ENCODE peak calls at places on chromosome 6, in four cellular contexts. One of them, this sample, is unnamed.

GRCh38 chr6:154229796-154230195 is 126.8 kb downstream of the IPCEF1 start:
- DNase-seq in upper lobe of right lung: no peak
- DNase-seq in CD8-positive, alpha-beta T cell: no peak
- DNase-seq in A549: no peak
- DNase-seq in this sample: peak; percentile 45

GRCh38 chr6:54206510-54206909 is 95.3 kb downstream of the MLIP start:
- DNase-seq in A549: no peak
- DNase-seq in CD8-positive, alpha-beta T cell: no peak
- DNase-seq in upper lobe of right lung: no peak
- DNase-seq in this sample: no peak

GRCh38 chr6:12327391-12327790 is 37.2 kb downstream of the EDN1 start:
- DNase-seq in upper lobe of right lung: no peak
- DNase-seq in A549: no peak
- DNase-seq in CD8-positive, alpha-beta T cell: no peak
- DNase-seq in this sample: no peak

GRCh38 chr6:38079537-38079936 is 260.0 kb downstream of the ZFAND3 start:
- DNase-seq in CD8-positive, alpha-beta T cell: no peak
- DNase-seq in A549: no peak
- DNase-seq in upper lobe of right lung: no peak
- DNase-seq in this sample: no peak

GRCh38 chr6:98487612-98488011 is 346.8 kb upstream of the POU3F2 start:
- DNase-seq in A549: no peak
- DNase-seq in CD8-positive, alpha-beta T cell: no peak
- DNase-seq in upper lobe of right lung: no peak
- DNase-seq in this sample: no peak

GRCh38 chr6:13334953-13335352 is 6.6 kb upstream of the TBC1D7 start:
- DNase-seq in upper lobe of right lung: no peak
- DNase-seq in A549: no peak
- DNase-seq in CD8-positive, alpha-beta T cell: no peak
- DNase-seq in this sample: no peak

GRCh38 chr6:170186006-170186908 is 104.6 kb downstream of the DLL1 start:
- DNase-seq in A549: no peak
- DNase-seq in upper lobe of right lung: peak; percentile 48
- DNase-seq in CD8-positive, alpha-beta T cell: no peak
- DNase-seq in this sample: no peak

GRCh38 chr6:133767571-133767970 is 121.3 kb upstream of the TCF21 start:
- DNase-seq in A549: no peak
- DNase-seq in CD8-positive, alpha-beta T cell: no peak
- DNase-seq in upper lobe of right lung: no peak
- DNase-seq in this sample: no peak

GRCh38 chr6:142300758-142301251 is 1.0 kb upstream of the ADGRG6 start:
- DNase-seq in CD8-positive, alpha-beta T cell: no peak
- DNase-seq in upper lobe of right lung: no peak
- DNase-seq in A549: peak; percentile 12
- DNase-seq in this sample: no peak

GRCh38 chr6:14655990-14656640 is 538.5 kb downstream of the CD83 start:
- DNase-seq in CD8-positive, alpha-beta T cell: no peak
- DNase-seq in A549: no peak
- DNase-seq in upper lobe of right lung: no peak
- DNase-seq in this sample: no peak

GRCh38 chr6:45605971-45606370 is 228.2 kb upstream of the SUPT3H start:
- DNase-seq in upper lobe of right lung: no peak
- DNase-seq in A549: no peak
- DNase-seq in CD8-positive, alpha-beta T cell: no peak
- DNase-seq in this sample: no peak

GRCh38 chr6:108874470-108875160 is 26.4 kb downstream of the ARMC2 start:
- DNase-seq in A549: no peak
- DNase-seq in CD8-positive, alpha-beta T cell: no peak
- DNase-seq in upper lobe of right lung: no peak
- DNase-seq in this sample: peak; percentile 68

GRCh38 chr6:134454794-134455193 is 136.9 kb upstream of the SGK1 start:
- DNase-seq in upper lobe of right lung: no peak
- DNase-seq in A549: no peak
- DNase-seq in CD8-positive, alpha-beta T cell: no peak
- DNase-seq in this sample: no peak

GRCh38 chr6:7156666-7157278 is 49.0 kb downstream of the RREB1 start:
- DNase-seq in upper lobe of right lung: no peak
- DNase-seq in A549: no peak
- DNase-seq in CD8-positive, alpha-beta T cell: no peak
- DNase-seq in this sample: no peak

GRCh38 chr6:144955853-144956252 is 670.7 kb downstream of the UTRN start:
- DNase-seq in CD8-positive, alpha-beta T cell: no peak
- DNase-seq in A549: no peak
- DNase-seq in upper lobe of right lung: no peak
- DNase-seq in this sample: no peak

GRCh38 chr6:52640170-52640569 is 30.7 kb upstream of the TMEM14A start:
- DNase-seq in A549: no peak
- DNase-seq in CD8-positive, alpha-beta T cell: no peak
- DNase-seq in upper lobe of right lung: no peak
- DNase-seq in this sample: no peak

GRCh38 chr6:30740540-30740870 is 2.0 kb downstream of the FLOT1 start:
- DNase-seq in upper lobe of right lung: no peak
- DNase-seq in A549: no peak
- DNase-seq in CD8-positive, alpha-beta T cell: no peak
- DNase-seq in this sample: no peak

GRCh38 chr6:156731436-156731835 is 45.7 kb upstream of the ARID1B start:
- DNase-seq in CD8-positive, alpha-beta T cell: no peak
- DNase-seq in upper lobe of right lung: no peak
- DNase-seq in A549: no peak
- DNase-seq in this sample: no peak

GRCh38 chr6:21003780-21004541 is 469.7 kb downstream of the CDKAL1 start:
- DNase-seq in CD8-positive, alpha-beta T cell: no peak
- DNase-seq in upper lobe of right lung: no peak
- DNase-seq in A549: peak; percentile 10
- DNase-seq in this sample: no peak

GRCh38 chr6:31899215-31899614 is 1.7 kb upstream of the EHMT2 start:
- DNase-seq in CD8-positive, alpha-beta T cell: no peak
- DNase-seq in A549: no peak
- DNase-seq in upper lobe of right lung: no peak
- DNase-seq in this sample: no peak

GRCh38 chr6:402901-403658 is 11.5 kb downstream of the IRF4 start:
- DNase-seq in upper lobe of right lung: no peak
- DNase-seq in A549: no peak
- DNase-seq in CD8-positive, alpha-beta T cell: no peak
- DNase-seq in this sample: no peak

GRCh38 chr6:7203939-7204338 is 96.2 kb downstream of the RREB1 start:
- DNase-seq in A549: no peak
- DNase-seq in CD8-positive, alpha-beta T cell: no peak
- DNase-seq in upper lobe of right lung: no peak
- DNase-seq in this sample: no peak

GRCh38 chr6:34027445-34027936 is 118.4 kb downstream of the GRM4 start:
- DNase-seq in upper lobe of right lung: peak; percentile 75
- DNase-seq in A549: peak; percentile 68
- DNase-seq in CD8-positive, alpha-beta T cell: peak; percentile 56
- DNase-seq in this sample: peak; percentile 57

GRCh38 chr6:134178230-134179044 is 126.0 kb upstream of the SLC2A12 start:
- DNase-seq in A549: peak; percentile 75
- DNase-seq in upper lobe of right lung: peak; percentile 84
- DNase-seq in CD8-positive, alpha-beta T cell: peak; percentile 69
- DNase-seq in this sample: peak; percentile 79

GRCh38 chr6:26468829-26469228 is 11.1 kb downstream of the BTN2A1 start:
- DNase-seq in upper lobe of right lung: no peak
- DNase-seq in CD8-positive, alpha-beta T cell: no peak
- DNase-seq in A549: no peak
- DNase-seq in this sample: no peak

GRCh38 chr6:170046786-170047626 is 243.9 kb downstream of the DLL1 start:
- DNase-seq in A549: no peak
- DNase-seq in upper lobe of right lung: peak; percentile 57
- DNase-seq in CD8-positive, alpha-beta T cell: no peak
- DNase-seq in this sample: no peak

GRCh38 chr6:61977951-61978350 is 308.1 kb downstream of the KHDRBS2 start:
- DNase-seq in upper lobe of right lung: no peak
- DNase-seq in CD8-positive, alpha-beta T cell: no peak
- DNase-seq in A549: no peak
- DNase-seq in this sample: no peak

GRCh38 chr6:45637611-45638257 is 260.0 kb upstream of the SUPT3H start:
- DNase-seq in A549: no peak
- DNase-seq in CD8-positive, alpha-beta T cell: no peak
- DNase-seq in upper lobe of right lung: no peak
- DNase-seq in this sample: no peak

GRCh38 chr6:160137130-160137988 is 15.7 kb downstream of the SLC22A1 start:
- DNase-seq in CD8-positive, alpha-beta T cell: no peak
- DNase-seq in upper lobe of right lung: peak; percentile 40
- DNase-seq in A549: no peak
- DNase-seq in this sample: no peak

DNA sequence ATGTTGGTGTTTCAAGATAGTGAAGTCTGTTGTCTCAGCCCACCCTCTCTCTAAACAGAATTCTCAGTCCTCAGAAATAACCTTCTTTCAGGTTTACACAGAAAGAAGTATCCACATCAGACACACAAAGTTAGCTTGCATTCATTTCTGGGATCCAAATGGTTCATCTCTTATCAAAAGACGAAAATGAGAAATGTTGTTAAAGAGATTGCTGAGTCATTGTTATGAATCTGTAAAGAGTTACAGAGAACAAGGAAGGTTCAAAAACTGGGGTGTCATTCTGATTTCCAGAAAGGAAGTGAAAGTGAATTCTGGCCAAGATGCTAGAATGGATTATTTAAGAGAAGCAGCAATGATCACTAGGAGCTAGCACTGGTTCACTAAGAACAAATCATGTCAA is 90.5 kb upstream of the ATXN1 start:
- DNase-seq in CD8-positive, alpha-beta T cell: no peak
- DNase-seq in upper lobe of right lung: no peak
- DNase-seq in A549: no peak
- DNase-seq in this sample: no peak
- H3K4me3 ChIP-seq in CD8-positive, alpha-beta T cell: no peak overlapping the region
- H3K4me3 ChIP-seq in upper lobe of right lung: no peak overlapping the region
- H3K4me3 ChIP-seq in A549: no peak overlapping the region
- H3K4me3 ChIP-seq in this sample: no peak overlapping the region

DNA sequence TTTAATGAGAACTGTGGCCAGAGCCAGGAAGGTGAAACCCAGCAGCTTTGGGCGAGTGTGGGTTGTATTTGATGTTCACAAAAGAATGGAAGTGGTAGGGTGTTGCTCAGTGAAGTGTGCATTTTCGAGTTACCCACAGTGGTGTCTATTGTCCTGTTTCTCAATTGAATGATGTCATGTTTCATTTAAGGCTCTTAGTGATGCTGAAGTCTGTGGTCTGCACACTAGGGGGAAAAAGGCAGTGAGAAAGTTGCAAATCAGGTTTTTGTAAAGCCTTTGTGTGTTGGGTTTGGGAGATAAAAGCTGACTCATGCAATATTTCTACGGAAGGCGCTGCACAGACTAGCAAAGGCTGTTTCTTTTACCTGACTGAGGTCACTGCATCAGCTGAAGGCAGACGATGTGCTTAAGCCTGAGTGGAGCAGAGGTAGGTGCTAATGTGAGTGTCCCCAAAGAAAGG is 121.1 kb downstream of the PLEKHG1 start:
- DNase-seq in A549: no peak
- DNase-seq in CD8-positive, alpha-beta T cell: no peak
- DNase-seq in upper lobe of right lung: no peak
- DNase-seq in this sample: no peak
- H3K27ac ChIP-seq in A549: no peak overlapping the region
- H3K27ac ChIP-seq in CD8-positive, alpha-beta T cell: no peak overlapping the region
- H3K27ac ChIP-seq in upper lobe of right lung: no peak overlapping the region
- H3K27ac ChIP-seq in this sample: no peak overlapping the region

DNA sequence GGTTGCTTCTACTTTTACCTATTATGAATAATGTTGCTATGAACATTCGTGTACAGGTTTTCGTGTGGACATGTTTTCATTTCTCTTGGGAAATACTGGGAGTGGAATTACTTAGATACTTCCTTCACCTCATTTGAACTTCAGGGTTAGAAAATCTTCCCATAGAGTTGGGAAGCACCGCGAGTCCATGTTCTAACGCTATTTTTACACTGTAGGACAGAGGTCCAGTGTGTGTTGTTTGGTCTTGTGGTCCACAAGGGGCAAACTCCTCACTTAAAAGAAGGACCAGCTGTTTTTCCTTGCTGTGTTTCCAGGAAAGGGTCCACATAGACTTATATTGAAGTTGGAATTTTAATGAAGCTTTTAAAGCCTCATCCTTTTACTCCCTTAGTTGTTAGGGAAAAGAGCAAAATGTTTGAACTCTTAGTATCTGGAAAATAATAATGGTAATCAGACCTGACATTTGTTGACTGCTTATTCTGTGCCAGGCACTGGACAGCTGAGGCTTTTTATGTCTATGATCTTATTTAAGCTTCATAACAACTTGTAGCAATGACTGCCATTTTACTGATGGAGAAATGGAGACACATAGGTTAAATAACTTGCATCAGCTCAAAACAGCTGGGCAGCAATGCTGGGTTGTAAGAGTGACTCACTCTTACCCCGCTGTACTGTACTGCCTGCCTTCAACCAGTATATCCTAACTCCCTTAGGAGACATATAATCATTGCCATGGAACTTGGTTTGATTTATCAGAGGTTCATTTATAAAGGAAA is 52.0 kb downstream of the CDC5L start:
- DNase-seq in upper lobe of right lung: no peak
- DNase-seq in A549: no peak
- DNase-seq in CD8-positive, alpha-beta T cell: no peak
- DNase-seq in this sample: no peak
- H3K4me3 ChIP-seq in upper lobe of right lung: no peak overlapping the region
- H3K4me3 ChIP-seq in A549: no peak overlapping the region
- H3K4me3 ChIP-seq in CD8-positive, alpha-beta T cell: no peak overlapping the region
- H3K4me3 ChIP-seq in this sample: no peak overlapping the region

DNA sequence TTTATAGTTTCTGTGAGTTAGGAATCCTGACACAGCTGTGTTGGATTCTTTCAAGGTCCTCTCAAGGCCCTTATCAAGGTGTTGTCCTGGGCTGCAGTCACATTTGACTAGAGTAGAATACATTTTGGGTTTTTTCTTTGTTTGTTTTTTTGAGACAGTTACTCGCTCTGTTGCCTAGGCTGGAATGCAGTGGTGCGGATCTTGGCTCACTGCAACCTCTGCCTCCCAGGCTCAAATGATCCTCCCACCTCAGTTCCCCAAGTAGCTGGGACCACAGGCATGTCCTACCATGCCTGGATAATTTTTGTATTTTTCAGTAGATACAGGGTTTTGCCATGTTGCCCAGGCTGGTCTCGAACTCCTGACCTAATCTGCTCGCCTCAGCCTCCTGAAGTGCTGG is 15.7 kb downstream of the NFYA start:
- DNase-seq in CD8-positive, alpha-beta T cell: no peak
- DNase-seq in A549: no peak
- DNase-seq in upper lobe of right lung: no peak
- DNase-seq in this sample: no peak
- H3K27ac ChIP-seq in CD8-positive, alpha-beta T cell: no peak overlapping the region
- H3K27ac ChIP-seq in A549: no peak overlapping the region
- H3K27ac ChIP-seq in upper lobe of right lung: no peak overlapping the region
- H3K27ac ChIP-seq in this sample: no peak overlapping the region